ENCODE peak calls at places on chromosomes 5 and 9, in five cellular contexts. One of them, this sample, is unnamed.

GRCh38 chr9:136535070-136535469 is 10.8 kb downstream of the NOTCH1 start:
- DNase-seq in left ventricle myocardium inferior: no peak
- DNase-seq in foreskin fibroblast: no peak
- DNase-seq in lower leg skin: no peak
- DNase-seq in heart right ventricle: no peak
- DNase-seq in this sample: no peak

GRCh38 chr5:140391732-140392131 is 9.9 kb upstream of the ANKHD1 start:
- DNase-seq in lower leg skin: no peak
- DNase-seq in left ventricle myocardium inferior: no peak
- DNase-seq in heart right ventricle: no peak
- DNase-seq in foreskin fibroblast: no peak
- DNase-seq in this sample: no peak

GRCh38 chr5:1648806-1649205 is 125.0 kb upstream of the LPCAT1 start:
- DNase-seq in heart right ventricle: no peak
- DNase-seq in left ventricle myocardium inferior: no peak
- DNase-seq in foreskin fibroblast: peak; percentile 87
- DNase-seq in lower leg skin: no peak
- DNase-seq in this sample: peak; percentile 39

GRCh38 chr9:117412841-117413240 is 2.0 kb downstream of the ASTN2 start:
- DNase-seq in lower leg skin: no peak
- DNase-seq in heart right ventricle: no peak
- DNase-seq in foreskin fibroblast: no peak
- DNase-seq in left ventricle myocardium inferior: no peak
- DNase-seq in this sample: no peak

GRCh38 chr5:137752873-137753226 is 1.3 kb downstream of the HNRNPA0 start:
- DNase-seq in left ventricle myocardium inferior: no peak
- DNase-seq in heart right ventricle: peak; percentile 31
- DNase-seq in lower leg skin: peak; percentile 84
- DNase-seq in foreskin fibroblast: no peak
- DNase-seq in this sample: no peak

GRCh38 chr5:41793156-41793770 is 77.0 kb downstream of the OXCT1 start:
- DNase-seq in lower leg skin: no peak
- DNase-seq in left ventricle myocardium inferior: no peak
- DNase-seq in foreskin fibroblast: peak; percentile 91
- DNase-seq in heart right ventricle: no peak
- DNase-seq in this sample: no peak

GRCh38 chr5:155402927-155403645 is 389.5 kb downstream of the KIF4B start:
- DNase-seq in foreskin fibroblast: no peak
- DNase-seq in lower leg skin: no peak
- DNase-seq in heart right ventricle: no peak
- DNase-seq in left ventricle myocardium inferior: no peak
- DNase-seq in this sample: no peak

GRCh38 chr5:155872801-155873200 is 454.2 kb upstream of the SGCD start:
- DNase-seq in left ventricle myocardium inferior: no peak
- DNase-seq in foreskin fibroblast: peak; percentile 0
- DNase-seq in heart right ventricle: no peak
- DNase-seq in lower leg skin: no peak
- DNase-seq in this sample: no peak

GRCh38 chr5:1709186-1709803 is 90.3 kb downstream of the MRPL36 start:
- DNase-seq in left ventricle myocardium inferior: no peak
- DNase-seq in foreskin fibroblast: no peak
- DNase-seq in lower leg skin: peak; percentile 56
- DNase-seq in heart right ventricle: no peak
- DNase-seq in this sample: no peak

GRCh38 chr5:68565427-68565826 is 349.9 kb downstream of the PIK3R1 start:
- DNase-seq in heart right ventricle: no peak
- DNase-seq in foreskin fibroblast: no peak
- DNase-seq in left ventricle myocardium inferior: no peak
- DNase-seq in lower leg skin: no peak
- DNase-seq in this sample: no peak

GRCh38 chr9:130846487-130847305 is 11.6 kb downstream of the ABL1 start:
- DNase-seq in lower leg skin: no peak
- DNase-seq in heart right ventricle: peak; percentile 41
- DNase-seq in left ventricle myocardium inferior: peak; percentile 38
- DNase-seq in foreskin fibroblast: peak; percentile 86
- DNase-seq in this sample: no peak
- H3K4me3 ChIP-seq in lower leg skin: no peak overlapping the region
- H3K4me3 ChIP-seq in heart right ventricle: no peak overlapping the region
- H3K4me3 ChIP-seq in left ventricle myocardium inferior: peak overlapping the region; percentile 47
- H3K4me3 ChIP-seq in foreskin fibroblast: peak overlapping the region; percentile 9
- H3K4me3 ChIP-seq in this sample: peak overlapping the region; percentile 8

GRCh38 chr5:132381614-132382013 is 12.1 kb downstream of the SLC22A5 start:
- DNase-seq in lower leg skin: no peak
- DNase-seq in foreskin fibroblast: no peak
- DNase-seq in heart right ventricle: no peak
- DNase-seq in left ventricle myocardium inferior: no peak
- DNase-seq in this sample: no peak

GRCh38 chr5:132385321-132386105 is 16.0 kb downstream of the SLC22A5 start:
- DNase-seq in lower leg skin: peak; percentile 88
- DNase-seq in foreskin fibroblast: peak; percentile 86
- DNase-seq in heart right ventricle: no peak
- DNase-seq in left ventricle myocardium inferior: no peak
- DNase-seq in this sample: no peak

GRCh38 chr5:132384506-132384905 is 15.0 kb downstream of the SLC22A5 start:
- DNase-seq in left ventricle myocardium inferior: no peak
- DNase-seq in heart right ventricle: no peak
- DNase-seq in foreskin fibroblast: no peak
- DNase-seq in lower leg skin: no peak
- DNase-seq in this sample: no peak

GRCh38 chr5:132383261-132383660 is 13.8 kb downstream of the SLC22A5 start:
- DNase-seq in foreskin fibroblast: no peak
- DNase-seq in heart right ventricle: no peak
- DNase-seq in lower leg skin: no peak
- DNase-seq in left ventricle myocardium inferior: no peak
- DNase-seq in this sample: no peak

GRCh38 chr5:132383984-132384383 is 14.5 kb downstream of the SLC22A5 start:
- DNase-seq in lower leg skin: no peak
- DNase-seq in left ventricle myocardium inferior: no peak
- DNase-seq in heart right ventricle: no peak
- DNase-seq in foreskin fibroblast: no peak
- DNase-seq in this sample: no peak
- TF ChIP-seq CTCF in lower leg skin: no peak
- TF ChIP-seq CTCF in left ventricle myocardium inferior: no peak
- TF ChIP-seq CTCF in heart right ventricle: no peak
- TF ChIP-seq CTCF in foreskin fibroblast: no peak
- TF ChIP-seq CTCF in this sample: no peak

DNA sequence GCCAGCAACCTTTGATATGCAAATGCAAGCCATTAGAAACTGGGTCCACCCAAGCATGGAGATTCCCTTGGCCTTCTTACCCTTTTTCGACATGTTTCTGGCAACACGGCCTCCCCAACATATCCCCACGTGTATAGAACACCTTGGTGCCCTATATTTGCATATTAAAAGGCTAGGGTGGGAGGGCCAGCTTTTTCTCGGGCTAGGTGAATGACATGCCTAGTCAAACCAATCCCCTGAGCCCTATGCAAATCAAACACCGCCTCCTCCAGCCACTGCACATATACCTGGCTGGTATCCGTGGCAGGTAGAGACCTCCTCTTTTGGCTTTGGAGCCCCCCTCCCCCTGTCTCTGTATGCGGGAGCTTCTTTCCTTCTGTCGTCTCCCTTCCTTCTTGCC is 55.7 kb upstream of the ZFR start:
- DNase-seq in lower leg skin: peak; percentile 15
- DNase-seq in foreskin fibroblast: no peak
- DNase-seq in heart right ventricle: no peak
- DNase-seq in left ventricle myocardium inferior: no peak
- DNase-seq in this sample: no peak
- H3K4me3 ChIP-seq in lower leg skin: no peak overlapping the region
- H3K4me3 ChIP-seq in foreskin fibroblast: no peak overlapping the region
- H3K4me3 ChIP-seq in heart right ventricle: no peak overlapping the region
- H3K4me3 ChIP-seq in left ventricle myocardium inferior: no peak overlapping the region
- H3K4me3 ChIP-seq in this sample: no peak overlapping the region

GRCh38 chr5:37727238-37727637 is 112.6 kb downstream of the GDNF start:
- DNase-seq in heart right ventricle: no peak
- DNase-seq in foreskin fibroblast: no peak
- DNase-seq in lower leg skin: no peak
- DNase-seq in left ventricle myocardium inferior: no peak
- DNase-seq in this sample: no peak

GRCh38 chr5:37723147-37723961 is 116.5 kb downstream of the GDNF start:
- DNase-seq in lower leg skin: no peak
- DNase-seq in heart right ventricle: no peak
- DNase-seq in left ventricle myocardium inferior: no peak
- DNase-seq in foreskin fibroblast: peak; percentile 30
- DNase-seq in this sample: no peak

GRCh38 chr5:37722236-37723146 is 117.3 kb downstream of the GDNF start:
- DNase-seq in left ventricle myocardium inferior: no peak
- DNase-seq in heart right ventricle: no peak
- DNase-seq in foreskin fibroblast: peak; percentile 96
- DNase-seq in lower leg skin: no peak
- DNase-seq in this sample: peak; percentile 91

GRCh38 chr5:37725185-37725584 is 114.7 kb downstream of the GDNF start:
- DNase-seq in foreskin fibroblast: no peak
- DNase-seq in heart right ventricle: no peak
- DNase-seq in lower leg skin: no peak
- DNase-seq in left ventricle myocardium inferior: no peak
- DNase-seq in this sample: no peak

GRCh38 chr5:37724395-37725125 is 115.3 kb downstream of the GDNF start:
- DNase-seq in heart right ventricle: no peak
- DNase-seq in lower leg skin: no peak
- DNase-seq in foreskin fibroblast: peak; percentile 69
- DNase-seq in left ventricle myocardium inferior: no peak
- DNase-seq in this sample: no peak
- TF ChIP-seq CTCF in heart right ventricle: no peak
- TF ChIP-seq CTCF in lower leg skin: no peak
- TF ChIP-seq CTCF in foreskin fibroblast: no peak
- TF ChIP-seq CTCF in left ventricle myocardium inferior: no peak
- TF ChIP-seq CTCF in this sample: peak; percentile 19

GRCh38 chr5:29214821-29215220 is 1978.7 kb upstream of the CDH6 start:
- DNase-seq in foreskin fibroblast: no peak
- DNase-seq in lower leg skin: no peak
- DNase-seq in left ventricle myocardium inferior: no peak
- DNase-seq in heart right ventricle: no peak
- DNase-seq in this sample: no peak
- H3K4me3 ChIP-seq in foreskin fibroblast: no peak overlapping the region
- H3K4me3 ChIP-seq in lower leg skin: no peak overlapping the region
- H3K4me3 ChIP-seq in left ventricle myocardium inferior: no peak overlapping the region
- H3K4me3 ChIP-seq in heart right ventricle: no peak overlapping the region
- H3K4me3 ChIP-seq in this sample: no peak overlapping the region

GRCh38 chr5:103033696-103034095 is 86.2 kb downstream of the GIN1 start:
- DNase-seq in heart right ventricle: no peak
- DNase-seq in left ventricle myocardium inferior: no peak
- DNase-seq in lower leg skin: no peak
- DNase-seq in foreskin fibroblast: no peak
- DNase-seq in this sample: no peak

GRCh38 chr5:103027267-103027666 is 92.7 kb downstream of the GIN1 start:
- DNase-seq in lower leg skin: no peak
- DNase-seq in heart right ventricle: no peak
- DNase-seq in foreskin fibroblast: no peak
- DNase-seq in left ventricle myocardium inferior: no peak
- DNase-seq in this sample: no peak

GRCh38 chr5:103035701-103036100 is 84.2 kb downstream of the GIN1 start:
- DNase-seq in heart right ventricle: no peak
- DNase-seq in lower leg skin: no peak
- DNase-seq in left ventricle myocardium inferior: no peak
- DNase-seq in foreskin fibroblast: peak; percentile 57
- DNase-seq in this sample: no peak

GRCh38 chr5:103034662-103035392 is 85.1 kb downstream of the GIN1 start:
- DNase-seq in heart right ventricle: no peak
- DNase-seq in left ventricle myocardium inferior: no peak
- DNase-seq in lower leg skin: no peak
- DNase-seq in foreskin fibroblast: no peak
- DNase-seq in this sample: no peak

GRCh38 chr5:103031607-103032006 is 88.3 kb downstream of the GIN1 start:
- DNase-seq in foreskin fibroblast: peak; percentile 42
- DNase-seq in lower leg skin: no peak
- DNase-seq in heart right ventricle: no peak
- DNase-seq in left ventricle myocardium inferior: no peak
- DNase-seq in this sample: no peak
- TF ChIP-seq CTCF in foreskin fibroblast: peak; percentile 41
- TF ChIP-seq CTCF in lower leg skin: no peak
- TF ChIP-seq CTCF in heart right ventricle: peak; percentile 15
- TF ChIP-seq CTCF in left ventricle myocardium inferior: peak; percentile 35
- TF ChIP-seq CTCF in this sample: peak; percentile 44